ENCODE peak calls at places on chromosomes 4 and X, in six cellular contexts. Q is psoas muscle; W is right cardiac atrium; N is nucleus accumbens; T is A172; A is stimulated activated CD4-positive, alpha-beta T cell treated with anti-CD3 and anti-CD28 coated beads, Interleukin-4, amount 100 ng/mL, for 24 hours. K is an unnamed sample.

GRCh38 chrX:106246511-106246910 is 78.4 kb downstream of the PWWP3B start:
- DNase-seq in N (no peak), T (no peak), W (no peak), Q (no peak), A (no peak), K (no peak)

GRCh38 chr4:79160962-79161361 is 164.9 kb downstream of the NAA11 start:
- DNase-seq in N (no peak), A (no peak), W (no peak), Q (no peak), T (no peak), K (no peak)

GRCh38 chrX:124097116-124097515 is 135.6 kb downstream of the STAG2 start:
- DNase-seq in N (no peak), A (no peak), W (no peak), Q (no peak), T (no peak), K (no peak)

GRCh38 chr4:102623622-102624021 is 122.5 kb downstream of the NFKB1 start:
- DNase-seq in N (no peak), A (no peak), T (peak; percentile 74), W (no peak), Q (no peak), K (no peak)

GRCh38 chr4:57098945-57099344 is 11.2 kb downstream of the IGFBP7 start:
- DNase-seq in N (no peak), A (no peak), Q (no peak), W (no peak), T (no peak), K (no peak)

GRCh38 chr4:159169903-159170302 is 67.0 kb downstream of the RAPGEF2 start:
- DNase-seq in T (no peak), N (no peak), A (no peak), W (no peak), Q (no peak), K (no peak)

GRCh38 chr4:40843696-40844095 is 93.9 kb downstream of the NSUN7 start:
- DNase-seq in Q (no peak), T (no peak), N (no peak), A (peak; percentile 42), W (no peak), K (no peak)

GRCh38 chrX:110358548-110358947 is at the start of gene RTL9:
- DNase-seq in N (no peak), Q (no peak), A (no peak), T (no peak), W (no peak), K (no peak)

GRCh38 chrX:40154853-40155616 is 57.3 kb upstream of the BCOR start:
- DNase-seq in Q (peak; percentile 73), A (no peak), W (peak; percentile 86), N (no peak), T (no peak), K (no peak)

GRCh38 chr4:104524026-104524425 is 29.3 kb upstream of the CXXC4 start:
- DNase-seq in A (no peak), W (no peak), Q (no peak), T (no peak), N (no peak), K (no peak)

GRCh38 chr4:3407930-3408792 is 33.6 kb upstream of the HGFAC start:
- DNase-seq in N (no peak), A (no peak), T (no peak), W (no peak), Q (no peak), K (no peak)

GRCh38 chr4:142265536-142265935 is 580.6 kb downstream of the INPP4B start:
- DNase-seq in W (no peak), Q (no peak), N (no peak), T (peak; percentile 70), A (peak; percentile 28), K (no peak)

GRCh38 chrX:6793000-6793399 is 258.1 kb upstream of the VCX3A start:
- DNase-seq in T (no peak), Q (no peak), N (no peak), A (no peak), W (no peak), K (no peak)